ENCODE peak calls at places on chromosomes 5 and 9, in four cellular contexts. W, U, X and C are unnamed samples.

GRCh38 chr5:158139161-158139560 is 280.2 kb upstream of the CLINT1 start:
- DNase-seq in X (no peak), W (no peak), U (no peak), C (no peak)

GRCh38 chr9:109355564-109356297 is 34.9 kb upstream of the EPB41L4B start:
- DNase-seq in W (no peak), X (no peak), U (no peak), C (no peak)

GRCh38 chr5:30040483-30041116 is 1152.9 kb upstream of the CDH6 start:
- DNase-seq in X (no peak), U (peak), W (no peak), C (no peak)

GRCh38 chr5:154242442-154242841 is 51.9 kb downstream of the GALNT10 start:
- DNase-seq in X (no peak), U (no peak), W (no peak), C (no peak)

GRCh38 chr5:82163459-82164108 is 114.6 kb downstream of the RPS23 start:
- DNase-seq in U (no peak), X (no peak), W (no peak), C (no peak)

GRCh38 chr9:109914280-109915027 is 134.5 kb downstream of the PALM2AKAP2 start:
- DNase-seq in W (no peak), X (peak), U (no peak), C (peak)

GRCh38 chr9:29556746-29557145 is 1983.5 kb upstream of the C9orf72 start:
- DNase-seq in U (no peak), X (no peak), W (no peak), C (no peak)

GRCh38 chr5:59522201-59522831 is 371.2 kb downstream of the PDE4D start:
- DNase-seq in X (no peak), U (no peak), W (no peak), C (no peak)

GRCh38 chr5:157172408-157172807 is 6.3 kb upstream of the GARIN3 start:
- DNase-seq in W (no peak), X (no peak), U (no peak), C (peak)

GRCh38 chr5:151298063-151298462 is 5.5 kb downstream of the SLC36A3 start:
- DNase-seq in U (no peak), X (no peak), W (no peak), C (no peak)